ENCODE peak calls at places on chromosomes 2 and 18, in nine cellular contexts. B, G, J, R, U, C, O, Q and I are unnamed samples.
A peak's percentile ranks its signal among the peaks of the same experiment; 100 is the strongest.

GRCh38 chr2:233114421-233114861 is 54.3 kb downstream of the INPP5D start:
- ATAC-seq in J (no peak), R (no peak), B (no peak), U (peak; percentile 27), G (no peak), Q (peak; percentile 28), C (no peak), O (peak; percentile 48), I (no peak)

GRCh38 chr2:30282721-30283120 is 51.4 kb downstream of the LBH start:
- ATAC-seq in R (peak; percentile 27), C (no peak), Q (no peak), O (no peak), B (no peak), J (no peak), U (no peak), G (no peak), I (no peak)

GRCh38 chr2:171798156-171798815 is 95.8 kb downstream of the SLC25A12 start:
- ATAC-seq in C (no peak), Q (peak; percentile 65), J (no peak), U (peak; percentile 80), R (peak; percentile 31), G (no peak), B (peak; percentile 84), O (no peak), I (no peak)

GRCh38 chr18:46756559-46757201 is at the start of gene ST8SIA5:
- ATAC-seq in R (no peak), C (no peak), U (no peak), O (no peak), G (peak; percentile 61), J (peak; percentile 51), B (peak; percentile 27), Q (no peak), I (no peak)

GRCh38 chr18:63286926-63287325 is 32.6 kb downstream of the BCL2 start:
- ATAC-seq in Q (no peak), C (no peak), G (no peak), J (no peak), O (no peak), U (no peak), B (no peak), R (no peak), I (no peak)

GRCh38 chr2:160568861-160569260 is 75.3 kb upstream of the RBMS1 start:
- ATAC-seq in B (no peak), J (no peak), Q (no peak), C (no peak), G (no peak), O (no peak), U (no peak), R (no peak), I (no peak)

GRCh38 chr2:98444436-98445166 is at the start of gene INPP4A:
- ATAC-seq in B (peak; percentile 84), U (peak; percentile 95), R (peak; percentile 92), O (peak; percentile 74), J (peak; percentile 96), G (peak; percentile 96), Q (peak; percentile 75), C (peak; percentile 90), I (peak; percentile 95)

GRCh38 chr2:65550246-65550645 is 117.8 kb upstream of the SPRED2 start:
- ATAC-seq in R (no peak), Q (no peak), G (no peak), O (no peak), J (no peak), B (no peak), C (no peak), U (no peak), I (no peak)

GRCh38 chr2:174191342-174191886 is 56.9 kb downstream of the OLA1 start:
- ATAC-seq in Q (no peak), U (no peak), O (no peak), R (no peak), C (no peak), J (no peak), G (no peak), B (no peak), I (no peak)

GRCh38 chr2:64488050-64488974 is 34.4 kb downstream of the LGALSL start:
- ATAC-seq in Q (peak; percentile 72), G (peak; percentile 68), C (peak; percentile 77), R (peak; percentile 88), J (peak; percentile 38), U (peak; percentile 81), O (peak; percentile 92), B (peak; percentile 75), I (peak; percentile 63)

GRCh38 chr2:48529676-48530032 is 300 bp upstream of the STON1 start:
- ATAC-seq in C (no peak), U (peak; percentile 24), B (peak; percentile 5), R (peak; percentile 5), G (peak; percentile 17), Q (peak; percentile 31), O (peak; percentile 24), J (peak; percentile 8), I (peak; percentile 1)

GRCh38 chr2:158142568-158143332 is 41.1 kb downstream of the UPP2 start:
- ATAC-seq in U (no peak), B (no peak), R (no peak), J (no peak), Q (no peak), G (peak; percentile 81), C (no peak), O (no peak), I (no peak)

GRCh38 chr2:68292108-68292710 is 27.5 kb downstream of the CNRIP1 start:
- ATAC-seq in G (no peak), B (peak; percentile 81), O (peak; percentile 63), C (no peak), R (peak; percentile 44), U (peak; percentile 84), J (no peak), Q (no peak), I (no peak)